ENCODE peak calls at places on chromosomes 16 and 17, in six cellular contexts. O, I, Q, Z, W and T are unnamed samples.
A peak's percentile ranks its signal among the peaks of the same experiment; 100 is the strongest.

GRCh38 chr17:34757106-34757505 is 177.7 kb downstream of the TMEM132E start:
- DNase-seq in O (no peak), I (no peak), Q (no peak), Z (no peak), W (no peak), T (no peak)

GRCh38 chr16:9122969-9123368 is 31.5 kb downstream of the HAPSTR1 start:
- DNase-seq in O (no peak), I (no peak), Q (no peak), Z (no peak), W (no peak), T (no peak)

GRCh38 chr16:85526132-85526731 is 86.9 kb upstream of the GSE1 start:
- DNase-seq in O (no peak), I (no peak), Q (no peak), Z (no peak), W (no peak), T (no peak)

GRCh38 chr17:70968302-70968701 is 799.0 kb downstream of the KCNJ2 start:
- DNase-seq in O (no peak), I (no peak), Q (peak; percentile 25), Z (no peak), W (peak; percentile 33), T (no peak)

GRCh38 chr16:25297151-25297787 is 39.6 kb upstream of the ZKSCAN2 start:
- DNase-seq in O (no peak), I (no peak), Q (no peak), Z (no peak), W (no peak), T (no peak)

GRCh38 chr17:17243163-17243562 is 6.2 kb upstream of the FLCN start:
- DNase-seq in O (no peak), I (no peak), Q (no peak), Z (no peak), W (no peak), T (no peak)

GRCh38 chr17:39196191-39196819 is 1.2 kb downstream of the CACNB1 start:
- DNase-seq in O (no peak), I (no peak), Q (no peak), Z (peak; percentile 39), W (no peak), T (no peak)

GRCh38 chr16:75279277-75279676 is 27.9 kb upstream of the BCAR1 start:
- DNase-seq in O (no peak), I (no peak), Q (peak; percentile 20), Z (no peak), W (no peak), T (peak; percentile 62)

GRCh38 chr17:31415004-31415454 is 23.6 kb downstream of the RAB11FIP4 start:
- DNase-seq in O (no peak), I (no peak), Q (no peak), Z (peak; percentile 76), W (no peak), T (no peak)

GRCh38 chr17:57401556-57402488 is 145.5 kb downstream of the MSI2 start:
- DNase-seq in O (peak; percentile 49), I (no peak), Q (no peak), Z (peak; percentile 68), W (no peak), T (no peak)

GRCh38 chr17:63189082-63189481 is 223.0 kb downstream of the TANC2 start:
- DNase-seq in O (no peak), I (no peak), Q (peak; percentile 68), Z (no peak), W (no peak), T (no peak)

GRCh38 chr16:79659352-79659751 is 58.8 kb upstream of the MAF start:
- DNase-seq in O (no peak), I (no peak), Q (no peak), Z (no peak), W (no peak), T (no peak)

GRCh38 chr16:24645739-24646645 is 83.5 kb upstream of the TNRC6A start:
- DNase-seq in O (no peak), I (peak; percentile 97), Q (peak; percentile 99), Z (no peak), W (peak; percentile 99), T (no peak)

GRCh38 chr17:30380106-30380420 is 1.3 kb downstream of the CPD start:
- DNase-seq in O (no peak), I (no peak), Q (peak; percentile 18), Z (no peak), W (no peak), T (no peak)

GRCh38 chr17:74892974-74893911 is at the start of gene FADS6:
- DNase-seq in O (peak; percentile 57), I (no peak), Q (no peak), Z (no peak), W (no peak), T (no peak)

GRCh38 chr16:53822936-53823529 is 119.1 kb downstream of the FTO start:
- DNase-seq in O (no peak), I (no peak), Q (peak; percentile 76), Z (no peak), W (no peak), T (no peak)

GRCh38 chr17:2173005-2173404 is 118.1 kb downstream of the HIC1 start:
- DNase-seq in O (no peak), I (no peak), Q (peak; percentile 37), Z (no peak), W (no peak), T (no peak)

GRCh38 chr17:18280766-18281165 is 20.3 kb downstream of the MIEF2 start:
- DNase-seq in O (no peak), I (no peak), Q (no peak), Z (no peak), W (no peak), T (no peak)

GRCh38 chr16:77711775-77712174 is 10.5 kb upstream of the NUDT7 start:
- DNase-seq in O (no peak), I (peak; percentile 24), Q (peak; percentile 63), Z (no peak), W (no peak), T (no peak)

GRCh38 chr17:66654341-66654740 is 180.6 kb upstream of the CACNG5 start:
- DNase-seq in O (no peak), I (no peak), Q (no peak), Z (no peak), W (peak; percentile 46), T (no peak)

GRCh38 chr17:11768981-11769380 is 170.7 kb downstream of the DNAH9 start:
- DNase-seq in O (no peak), I (no peak), Q (no peak), Z (no peak), W (no peak), T (no peak)

GRCh38 chr17:44655983-44656700 is at the start of gene MEIOC:
- DNase-seq in O (no peak), I (no peak), Q (peak; percentile 9), Z (peak; percentile 98), W (no peak), T (peak; percentile 45)

GRCh38 chr16:21186326-21186691 is 25.1 kb downstream of the ZP2 start:
- DNase-seq in O (no peak), I (no peak), Q (no peak), Z (no peak), W (no peak), T (no peak)

GRCh38 chr16:82093901-82094300 is 58.8 kb downstream of the HSD17B2 start:
- DNase-seq in O (no peak), I (peak; percentile 17), Q (no peak), Z (no peak), W (no peak), T (no peak)

GRCh38 chr17:7394452-7395191 is at the start of gene PLSCR3:
- DNase-seq in O (peak; percentile 83), I (peak; percentile 54), Q (peak; percentile 88), Z (peak; percentile 96), W (peak; percentile 51), T (peak; percentile 91)
- TF ChIP-seq CTCF in O (peak; percentile 35), I (peak; percentile 47), Q (peak; percentile 50), Z (peak; percentile 64), W (peak; percentile 51), T (peak; percentile 70)

GRCh38 chr17:61834610-61835009 is 28.7 kb downstream of the BRIP1 start:
- DNase-seq in O (no peak), I (no peak), Q (no peak), Z (no peak), W (no peak), T (no peak)

GRCh38 chr17:61836266-61837174 is 26.8 kb downstream of the BRIP1 start:
- DNase-seq in O (no peak), I (no peak), Q (no peak), Z (no peak), W (no peak), T (no peak)

GRCh38 chr17:61839300-61839786 is 24.0 kb downstream of the BRIP1 start:
- DNase-seq in O (no peak), I (no peak), Q (no peak), Z (no peak), W (no peak), T (no peak)

GRCh38 chr17:61833536-61834203 is 29.7 kb downstream of the BRIP1 start:
- DNase-seq in O (peak; percentile 18), I (no peak), Q (peak; percentile 36), Z (no peak), W (no peak), T (no peak)

GRCh38 chr17:61837175-61838051 is 25.9 kb downstream of the BRIP1 start:
- DNase-seq in O (peak; percentile 59), I (no peak), Q (peak; percentile 66), Z (no peak), W (peak; percentile 45), T (peak; percentile 68)
- TF ChIP-seq CTCF in O (peak; percentile 88), I (peak; percentile 84), Q (peak; percentile 82), Z (peak; percentile 93), W (peak; percentile 87), T (peak; percentile 64)

DNA sequence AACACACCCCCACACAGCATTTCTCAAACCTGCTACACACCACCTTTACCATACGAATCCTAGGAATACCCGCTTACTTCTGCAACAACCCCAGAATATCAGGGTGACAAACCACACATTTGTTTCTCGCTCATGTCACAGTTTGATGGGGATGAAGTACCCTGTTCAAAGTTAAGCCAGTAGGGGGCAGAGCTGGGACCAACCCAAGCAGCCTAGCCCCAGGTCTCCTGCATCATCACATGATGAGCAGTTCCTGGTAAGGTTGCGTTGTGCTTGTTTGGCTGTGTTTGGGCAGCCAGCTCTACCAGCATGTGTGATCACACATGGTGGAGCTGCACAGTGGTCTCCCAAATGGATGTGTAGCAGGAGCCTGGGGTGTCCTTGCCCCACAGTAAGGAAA is 103.6 kb upstream of the C16orf82 start:
- DNase-seq in O (no peak), I (no peak), Q (no peak), Z (peak; percentile 75), W (no peak), T (peak; percentile 19)
- TF ChIP-seq CTCF in O (peak; percentile 7), I (no peak), Q (peak; percentile 18), Z (peak; percentile 84), W (peak; percentile 44), T (peak; percentile 46)

DNA sequence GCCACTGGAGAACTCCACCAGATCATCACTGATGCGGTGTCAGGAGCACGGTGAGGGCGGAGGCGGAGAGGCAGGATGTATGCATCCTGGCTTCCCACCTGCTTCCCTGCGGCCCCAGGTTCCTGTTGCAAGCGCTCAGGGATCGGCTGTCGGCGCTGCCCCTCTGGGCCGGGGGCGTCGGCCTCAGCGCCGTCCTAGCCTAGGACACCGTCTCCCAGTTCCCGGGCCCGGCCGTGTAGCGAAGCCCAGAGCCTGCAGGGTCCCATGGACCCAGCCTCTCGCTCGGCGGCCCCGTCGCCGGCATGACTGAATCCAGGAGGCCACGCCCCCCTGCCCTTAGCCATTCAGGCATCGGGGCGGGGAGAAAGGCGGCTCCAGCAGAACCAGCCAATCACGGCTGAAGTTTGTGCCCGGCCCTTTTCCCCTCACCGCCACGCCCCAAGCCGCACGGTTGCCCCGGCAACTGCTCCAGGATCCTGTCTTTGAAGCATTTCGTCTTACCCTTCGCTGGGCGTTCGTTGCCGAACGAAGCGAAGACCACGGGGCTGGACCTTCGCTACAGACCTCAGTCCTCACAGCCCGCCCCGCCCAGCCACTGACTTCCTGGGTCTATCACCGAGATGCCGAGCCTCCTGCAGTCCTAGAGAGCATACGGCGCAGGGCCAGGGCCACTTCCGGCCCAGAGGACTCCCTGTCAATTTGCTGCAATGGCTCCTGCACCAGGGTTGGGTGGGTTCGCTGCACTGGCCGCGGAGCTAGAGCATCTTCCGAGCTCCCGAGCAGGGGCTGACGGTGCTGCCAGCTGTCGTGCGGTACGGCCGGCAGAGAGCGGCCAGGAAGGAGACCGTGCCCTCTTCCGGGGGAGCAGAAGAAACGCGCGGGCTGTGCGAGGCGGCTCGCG is 10.6 kb upstream of the ZNF213 start:
- DNase-seq in O (peak; percentile 96), I (peak; percentile 68), Q (peak; percentile 95), Z (peak; percentile 97), W (peak; percentile 74), T (peak; percentile 100)
- TF ChIP-seq CTCF in O (peak; percentile 29), I (peak; percentile 28), Q (peak; percentile 27), Z (peak; percentile 40), W (peak; percentile 31), T (peak; percentile 14)